ENCODE peak calls at places on chromosomes 6 and 20, in ten cellular contexts. S is heart left ventricle, G is ovary, Y is uterus, Z is spleen, L is esophagus squamous epithelium, W is sigmoid colon, B is adrenal gland, H is K562, D is Peyer's patch. V is an unnamed sample.

GRCh38 chr6:123829302-123829953 is 25.8 kb downstream of the NKAIN2 start:
- DNase-seq in S (no peak), G (no peak), Y (no peak), Z (no peak), L (no peak), W (no peak), B (no peak), H (no peak), D (no peak), V (no peak)

GRCh38 chr20:61940491-61940890 is 125.2 kb downstream of the TAF4 start:
- DNase-seq in S (no peak), G (no peak), Y (no peak), Z (no peak), L (no peak), W (no peak), B (no peak), H (no peak), D (no peak), V (no peak)

GRCh38 chr20:3848565-3848964 is 1.9 kb downstream of the MAVS start:
- DNase-seq in S (no peak), G (no peak), Y (no peak), Z (no peak), L (no peak), W (no peak), B (no peak), H (no peak), D (no peak), V (no peak)

GRCh38 chr20:57605045-57605444 is 15.2 kb downstream of the ZBP1 start:
- DNase-seq in S (no peak), G (no peak), Y (no peak), Z (no peak), L (no peak), W (no peak), B (no peak), H (no peak), D (peak; percentile 65), V (no peak)

GRCh38 chr6:14964486-14964885 is 281.4 kb upstream of the JARID2 start:
- DNase-seq in S (no peak), G (no peak), Y (no peak), Z (no peak), L (no peak), W (no peak), B (no peak), H (no peak), D (no peak), V (no peak)

GRCh38 chr20:22288156-22288555 is 296.2 kb downstream of the FOXA2 start:
- DNase-seq in S (no peak), G (no peak), Y (no peak), Z (no peak), L (no peak), W (no peak), B (no peak), H (no peak), D (no peak), V (no peak)

GRCh38 chr6:163170294-163170883 is 244.1 kb upstream of the QKI start:
- DNase-seq in S (no peak), G (no peak), Y (no peak), Z (no peak), L (no peak), W (no peak), B (no peak), H (peak; percentile 84), D (no peak), V (peak; percentile 9)

GRCh38 chr6:25392372-25392771 is 113.2 kb downstream of the CARMIL1 start:
- DNase-seq in S (no peak), G (no peak), Y (no peak), Z (no peak), L (no peak), W (no peak), B (no peak), H (no peak), D (no peak), V (no peak)

GRCh38 chr6:73362358-73362757 is at the start of gene KHDC3L:
- DNase-seq in S (no peak), G (no peak), Y (no peak), Z (no peak), L (no peak), W (no peak), B (no peak), H (no peak), D (no peak), V (no peak)

GRCh38 chr20:10115021-10115420 is 80.2 kb downstream of the ANKEF1 start:
- DNase-seq in S (no peak), G (no peak), Y (no peak), Z (no peak), L (no peak), W (no peak), B (no peak), H (no peak), D (no peak), V (peak; percentile 4)

GRCh38 chr6:446418-447366 is 55.1 kb downstream of the IRF4 start:
- DNase-seq in S (no peak), G (no peak), Y (no peak), Z (peak; percentile 82), L (no peak), W (peak; percentile 49), B (no peak), H (no peak), D (peak; percentile 83), V (no peak)

DNA sequence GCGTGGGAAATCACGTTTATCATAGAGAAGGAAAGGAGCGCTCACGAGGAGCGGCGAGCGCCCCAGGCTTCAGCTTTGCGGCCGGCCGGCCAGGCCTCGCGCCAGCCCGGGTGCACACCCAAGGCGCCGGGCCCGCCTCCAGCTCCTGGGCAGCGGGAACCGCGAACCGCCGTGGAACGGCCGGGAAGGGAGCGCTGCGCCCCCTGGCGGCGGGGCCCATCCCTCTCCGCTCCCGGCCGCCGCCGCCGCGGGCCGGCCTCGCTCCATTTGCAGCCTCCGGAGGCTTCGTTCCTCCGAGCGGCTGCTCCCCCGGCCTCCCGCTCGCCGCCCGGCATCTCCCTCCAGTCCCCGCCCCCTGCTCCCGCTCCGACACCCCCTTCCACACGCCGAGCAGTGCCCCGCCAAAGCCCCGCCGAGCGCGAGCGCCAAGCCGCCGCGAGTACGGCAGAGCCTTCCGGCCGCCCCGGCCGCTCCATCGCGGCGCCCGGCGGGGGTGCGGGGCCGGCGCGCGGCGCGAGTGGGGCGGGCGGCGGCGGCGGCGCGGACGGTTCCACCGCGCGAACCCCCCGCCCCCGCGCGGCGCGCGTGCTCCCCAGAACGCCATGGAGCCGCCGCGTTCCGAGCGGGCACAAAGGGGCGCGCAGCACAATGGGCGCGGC is 973 bp downstream of the BEND3 start:
- DNase-seq in S (peak; percentile 95), G (peak; percentile 84), Y (peak; percentile 85), Z (peak; percentile 95), L (no peak), W (peak; percentile 90), B (peak; percentile 91), H (peak; percentile 87), D (peak; percentile 88), V (peak; percentile 81)
- TF ChIP-seq POLR2A in S (no peak), G (no peak), Y (no peak), Z (no peak), L (no peak), W (no peak), B (no peak), H (peak; percentile 65), D (no peak), V (no peak)

GRCh38 chr20:36862857-36863668 is 12.9 kb upstream of the TLDC2 start:
- DNase-seq in S (peak; percentile 72), G (no peak), Y (no peak), Z (peak; percentile 87), L (no peak), W (no peak), B (no peak), H (no peak), D (no peak), V (no peak)
- TF ChIP-seq POLR2A in S (no peak), G (peak; percentile 13), Y (peak; percentile 46), Z (no peak), L (peak; percentile 59), W (no peak), B (peak; percentile 69), H (no peak), D (no peak), V (peak; percentile 76)

GRCh38 chr6:32609731-32610640 is 20.3 kb upstream of the HLA-DRB1 start:
- DNase-seq in S (no peak), G (peak; percentile 16), Y (peak; percentile 38), Z (peak; percentile 75), L (no peak), W (no peak), B (no peak), H (peak; percentile 67), D (peak; percentile 61), V (peak; percentile 28)

GRCh38 chr6:32607988-32608298 is 18.3 kb upstream of the HLA-DRB1 start:
- DNase-seq in S (no peak), G (no peak), Y (no peak), Z (no peak), L (no peak), W (no peak), B (no peak), H (no peak), D (no peak), V (no peak)

GRCh38 chr6:32609391-32609730 is 19.7 kb upstream of the HLA-DRB1 start:
- DNase-seq in S (no peak), G (no peak), Y (no peak), Z (no peak), L (no peak), W (no peak), B (no peak), H (no peak), D (no peak), V (no peak)

GRCh38 chr6:32608374-32608773 is 18.7 kb upstream of the HLA-DRB1 start:
- DNase-seq in S (no peak), G (no peak), Y (no peak), Z (no peak), L (no peak), W (no peak), B (no peak), H (no peak), D (no peak), V (no peak)

DNA sequence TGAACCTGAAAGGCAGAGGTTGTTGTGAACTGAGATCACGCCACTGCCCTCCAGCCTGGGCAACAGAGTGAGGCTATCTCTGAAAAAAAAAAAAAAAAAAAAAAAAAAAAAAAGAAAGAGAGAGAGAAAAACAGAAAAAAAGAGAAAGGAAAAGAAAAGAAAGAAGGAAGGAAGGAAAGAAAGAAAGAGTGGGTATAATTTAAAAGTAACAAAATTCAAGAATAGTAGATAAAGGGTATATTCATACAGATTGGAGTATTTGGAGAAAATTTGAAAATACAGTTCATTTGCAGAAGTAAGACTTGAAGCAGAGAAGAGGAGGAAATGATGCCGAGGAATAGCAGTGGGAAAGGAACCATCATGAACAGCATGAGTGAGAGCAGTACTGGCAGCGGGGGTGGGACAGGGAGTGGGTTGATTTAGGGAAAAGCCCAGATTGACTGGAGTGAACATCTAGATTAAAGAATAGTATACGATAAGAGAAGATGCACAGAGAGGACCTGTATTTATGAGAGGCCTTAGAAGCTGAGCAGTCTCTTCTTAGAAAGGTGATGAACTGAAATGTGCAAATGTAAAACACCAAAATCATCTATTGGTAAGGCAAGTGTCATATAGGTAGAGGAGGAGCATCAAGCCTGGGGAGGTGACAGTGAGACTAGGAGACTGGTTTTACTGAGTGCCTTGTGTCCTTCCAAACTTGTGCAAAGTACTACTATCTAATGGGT is 17.8 kb upstream of the HLA-DRB1 start:
- DNase-seq in S (no peak), G (no peak), Y (no peak), Z (no peak), L (no peak), W (no peak), B (no peak), H (no peak), D (no peak), V (no peak)
- TF ChIP-seq POLR2A in S (no peak), G (no peak), Y (no peak), Z (no peak), L (no peak), W (no peak), B (no peak), H (no peak), D (no peak), V (no peak)

GRCh38 chr6:111482236-111482958 is 621 bp downstream of the REV3L start:
- DNase-seq in S (peak; percentile 79), G (peak; percentile 60), Y (peak; percentile 66), Z (peak; percentile 91), L (no peak), W (peak; percentile 85), B (peak; percentile 81), H (peak; percentile 58), D (peak; percentile 77), V (no peak)
- TF ChIP-seq POLR2A in S (no peak), G (no peak), Y (no peak), Z (no peak), L (peak; percentile 37), W (no peak), B (peak; percentile 42), H (no peak), D (no peak), V (peak; percentile 19)